ENCODE peak calls at places on chromosomes 5 and 9, in four cellular contexts. L is HTR-8/SVneo, Q is NCI-H2029, V is NCI-H187. B is an unnamed sample.

GRCh38 chr9:136328011-136328621 is 777 bp downstream of the GPSM1 start:
- DNase-seq in V (no peak), Q (peak; percentile 25), L (no peak), B (no peak)

GRCh38 chr5:8628521-8628920 is 759.6 kb downstream of the MTRR start:
- DNase-seq in Q (no peak), L (no peak), V (peak; percentile 68), B (no peak)

GRCh38 chr5:176900783-176901204 is 1.6 kb upstream of the HK3 start:
- DNase-seq in Q (no peak), L (no peak), V (no peak), B (no peak)

GRCh38 chr5:150624334-150625163 is 15.9 kb upstream of the SYNPO start:
- DNase-seq in Q (no peak), V (no peak), L (peak; percentile 53), B (peak; percentile 57)

GRCh38 chr5:111143910-111144309 is 51.8 kb downstream of the WDR36 start:
- DNase-seq in Q (no peak), L (peak; percentile 19), V (no peak), B (peak; percentile 67)

GRCh38 chr9:91720746-91721705 is 229.0 kb downstream of the ROR2 start:
- DNase-seq in L (no peak), Q (no peak), V (no peak), B (no peak)

GRCh38 chr5:151123897-151124751 is 33.5 kb downstream of the ANXA6 start:
- DNase-seq in L (no peak), Q (peak; percentile 19), V (no peak), B (peak; percentile 68)

GRCh38 chr5:144369001-144369400 is 198.3 kb downstream of the KCTD16 start:
- DNase-seq in L (no peak), V (peak; percentile 68), Q (peak; percentile 86), B (no peak)

GRCh38 chr9:104772707-104773106 is 8.8 kb downstream of the NIPSNAP3B start:
- DNase-seq in V (no peak), L (no peak), Q (no peak), B (no peak)

GRCh38 chr9:135505406-135506187 is 5.1 kb downstream of the MRPS2 start:
- DNase-seq in V (no peak), L (no peak), Q (no peak), B (no peak)

GRCh38 chr9:136614967-136615623 is 47.6 kb upstream of the EGFL7 start:
- DNase-seq in Q (no peak), L (no peak), V (no peak), B (no peak)

GRCh38 chr9:73038613-73039012 is 85.8 kb upstream of the ALDH1A1 start:
- DNase-seq in Q (no peak), L (no peak), V (no peak), B (no peak)

GRCh38 chr5:63961598-63962161 is 565 bp downstream of the HTR1A start:
- DNase-seq in Q (no peak), L (no peak), V (no peak), B (no peak)

GRCh38 chr9:124164800-124165199 is 92.9 kb upstream of the NEK6 start:
- DNase-seq in L (no peak), V (no peak), Q (peak; percentile 18), B (no peak)

GRCh38 chr9:75088646-75089368 is 493 bp downstream of the OSTF1 start:
- DNase-seq in Q (peak; percentile 78), V (no peak), L (peak; percentile 36), B (peak; percentile 35)

GRCh38 chr9:117720555-117720954 is 16.4 kb downstream of the TLR4 start:
- DNase-seq in V (no peak), L (no peak), Q (no peak), B (no peak)

GRCh38 chr5:154189819-154190651 is 498 bp upstream of the GALNT10 start:
- DNase-seq in L (peak; percentile 78), Q (peak; percentile 55), V (peak; percentile 36), B (peak; percentile 76)

GRCh38 chr9:134313470-134313869 is 12.8 kb upstream of the RXRA start:
- DNase-seq in L (no peak), Q (no peak), V (no peak), B (no peak)

GRCh38 chr5:44332360-44332971 is 56.8 kb downstream of the FGF10 start:
- DNase-seq in L (peak; percentile 13), V (no peak), Q (peak; percentile 31), B (peak; percentile 64)